ENCODE peak calls at places on chromosome 13, in nine cellular contexts. J is lung; U is DND-41; F is naive thymus-derived CD4-positive, alpha-beta T cell; H is psoas muscle; S is left lung; L is CD8-positive, alpha-beta T cell; N is body of pancreas; Z is pancreas. X is an unnamed sample.

GRCh38 chr13:101893021-101893420 is 440.5 kb downstream of the ITGBL1 start:
- ATAC-seq in J (no peak), U (no peak), F (no peak), H (no peak), S (no peak), L (no peak), N (no peak), Z (no peak), X (no peak)

GRCh38 chr13:79709526-79709925 is 228.6 kb downstream of the NDFIP2 start:
- ATAC-seq in J (no peak), U (no peak), F (no peak), H (no peak), S (no peak), L (no peak), N (no peak), Z (no peak), X (no peak)

GRCh38 chr13:113404723-113405471 is 41.0 kb upstream of the GRTP1 start:
- ATAC-seq in J (no peak), U (no peak), F (peak; percentile 11), H (peak; percentile 3), S (no peak), L (no peak), N (no peak), Z (no peak), X (no peak)

GRCh38 chr13:24233351-24233901 is 72.9 kb downstream of the SPATA13 start:
- ATAC-seq in J (no peak), U (no peak), F (no peak), H (no peak), S (peak; percentile 57), L (no peak), N (no peak), Z (peak; percentile 4), X (no peak)

GRCh38 chr13:113232208-113233003 is 23.0 kb downstream of the CUL4A start:
- ATAC-seq in J (no peak), U (peak; percentile 12), F (peak; percentile 32), H (peak; percentile 32), S (no peak), L (no peak), N (no peak), Z (no peak), X (no peak)

GRCh38 chr13:18235756-18236527 is 945.7 kb downstream of the TUBA3C start:
- ATAC-seq in J (no peak), U (no peak), F (no peak), H (no peak), S (no peak), L (no peak), N (no peak), Z (no peak), X (no peak)

GRCh38 chr13:21683034-21683733 is 12.3 kb downstream of the FGF9 start:
- ATAC-seq in J (peak; percentile 34), U (no peak), F (no peak), H (peak; percentile 93), S (peak; percentile 33), L (no peak), N (no peak), Z (peak; percentile 12), X (peak; percentile 34)

GRCh38 chr13:76383671-76384461 is 502.3 kb downstream of the KCTD12 start:
- ATAC-seq in J (peak; percentile 87), U (no peak), F (no peak), H (peak; percentile 63), S (peak; percentile 92), L (no peak), N (peak; percentile 47), Z (peak; percentile 55), X (peak; percentile 85)

GRCh38 chr13:28609936-28610335 is 49.0 kb upstream of the POMP start:
- ATAC-seq in J (no peak), U (no peak), F (no peak), H (no peak), S (no peak), L (no peak), N (no peak), Z (no peak), X (no peak)

GRCh38 chr13:49499889-49500660 is 4.3 kb downstream of the PHF11 start:
- ATAC-seq in J (no peak), U (no peak), F (no peak), H (no peak), S (no peak), L (no peak), N (no peak), Z (no peak), X (no peak)
- H3K27ac ChIP-seq in J (peak overlapping the region; percentile 61), U (no peak overlapping the region), F (peak overlapping the region; percentile 90), H (no peak overlapping the region), S (no peak overlapping the region), L (no peak overlapping the region), N (no peak overlapping the region), Z (peak overlapping the region; percentile 39), X (no peak overlapping the region)

DNA sequence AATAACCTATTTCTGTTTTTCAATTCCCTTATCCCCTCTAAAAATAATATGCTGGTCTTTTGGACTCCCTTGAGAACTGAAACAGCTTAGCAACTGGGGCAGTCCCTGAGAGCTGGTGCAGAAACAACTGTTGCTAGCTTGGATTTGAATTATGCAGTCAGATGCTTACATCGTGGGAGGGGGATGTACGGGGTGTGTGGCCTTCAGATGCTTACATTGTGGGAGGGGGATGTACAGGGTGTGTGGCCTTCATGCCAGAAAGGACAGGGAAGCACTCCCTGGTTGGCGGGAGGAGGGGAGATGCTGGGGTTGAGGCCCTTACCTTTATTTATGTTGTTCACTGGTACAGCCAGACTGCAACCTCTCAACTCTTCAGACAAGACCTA is 25.6 kb downstream of the LRCH1 start:
- ATAC-seq in J (no peak), U (no peak), F (no peak), H (no peak), S (no peak), L (no peak), N (no peak), Z (no peak), X (no peak)
- H3K4me1 ChIP-seq in J (peaks cover 40% of the 10 kb centered on the region), U (no peaks in the 10 kb centered on the region), F (peaks cover 11% of the 10 kb centered on the region), H (peaks cover 34% of the 10 kb centered on the region), S (peaks cover 50% of the 10 kb centered on the region), L (peaks cover 14% of the 10 kb centered on the region), N (peaks cover 13% of the 10 kb centered on the region), Z (no peaks in the 10 kb centered on the region), X (peaks cover 90% of the 10 kb centered on the region)

GRCh38 chr13:42968906-42969305 is 23.1 kb downstream of the EPSTI1 start:
- ATAC-seq in J (no peak), U (no peak), F (no peak), H (no peak), S (peak; percentile 93), L (no peak), N (no peak), Z (peak; percentile 63), X (no peak)
- H3K4me3 ChIP-seq in J (no peak overlapping the region), U (no peak overlapping the region), F (no peak overlapping the region), H (no peak overlapping the region), S (no peak overlapping the region), L (no peak overlapping the region), N (no peak overlapping the region), Z (no peak overlapping the region), X (no peak overlapping the region)

DNA sequence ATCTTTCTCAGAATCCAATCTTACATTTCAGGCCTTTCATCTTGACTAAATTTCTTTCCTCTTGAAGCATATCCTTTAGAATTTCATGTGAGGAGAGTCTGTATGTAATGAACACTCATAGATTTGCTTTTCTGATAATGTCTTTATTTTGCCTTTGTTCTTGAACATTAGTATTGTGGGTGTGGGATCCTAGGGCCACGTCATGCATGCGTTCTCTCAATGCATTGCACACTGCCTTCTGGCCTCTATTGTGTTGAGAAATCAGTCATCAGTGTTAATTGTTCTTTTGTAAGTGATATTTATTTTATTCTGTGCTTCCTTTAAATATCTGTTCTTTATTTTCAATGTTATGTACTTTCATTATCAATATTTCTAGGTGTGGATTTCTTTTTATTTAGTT is 364.9 kb downstream of the OXGR1 start:
- ATAC-seq in J (no peak), U (no peak), F (no peak), H (no peak), S (no peak), L (no peak), N (no peak), Z (no peak), X (no peak)
- H3K27ac ChIP-seq in J (no peak overlapping the region), U (no peak overlapping the region), F (no peak overlapping the region), H (no peak overlapping the region), S (no peak overlapping the region), L (no peak overlapping the region), N (no peak overlapping the region), Z (no peak overlapping the region), X (no peak overlapping the region)

GRCh38 chr13:98820744-98821371 is 68.4 kb upstream of the SLC15A1 start:
- ATAC-seq in J (no peak), U (no peak), F (no peak), H (peak; percentile 27), S (no peak), L (no peak), N (no peak), Z (no peak), X (no peak)

GRCh38 chr13:98816406-98816805 is 63.9 kb upstream of the SLC15A1 start:
- ATAC-seq in J (no peak), U (no peak), F (no peak), H (no peak), S (no peak), L (no peak), N (no peak), Z (no peak), X (no peak)

GRCh38 chr13:98822238-98822606 is 69.8 kb upstream of the SLC15A1 start:
- ATAC-seq in J (peak; percentile 67), U (no peak), F (no peak), H (peak; percentile 27), S (peak; percentile 10), L (no peak), N (peak; percentile 76), Z (peak; percentile 81), X (peak; percentile 37)

GRCh38 chr13:98821372-98822237 is 69.1 kb upstream of the SLC15A1 start:
- ATAC-seq in J (peak; percentile 14), U (no peak), F (no peak), H (peak; percentile 64), S (peak; percentile 22), L (no peak), N (peak; percentile 73), Z (peak; percentile 78), X (peak; percentile 81)

GRCh38 chr13:98819382-98819781 is 66.9 kb upstream of the SLC15A1 start:
- ATAC-seq in J (no peak), U (no peak), F (no peak), H (no peak), S (no peak), L (no peak), N (no peak), Z (no peak), X (no peak)
- H3K4me1 ChIP-seq in J (peaks cover 20% of the 10 kb centered on the region), U (no peaks in the 10 kb centered on the region), F (no peaks in the 10 kb centered on the region), H (no peaks in the 10 kb centered on the region), S (no peaks in the 10 kb centered on the region), L (no peaks in the 10 kb centered on the region), N (peaks cover 37% of the 10 kb centered on the region), Z (peaks cover 26% of the 10 kb centered on the region), X (peaks cover 4% of the 10 kb centered on the region)

GRCh38 chr13:39201075-39201630 is 162.9 kb downstream of the NHLRC3 start:
- ATAC-seq in J (no peak), U (no peak), F (no peak), H (no peak), S (no peak), L (no peak), N (no peak), Z (no peak), X (no peak)

GRCh38 chr13:39202746-39203145 is 164.5 kb downstream of the NHLRC3 start:
- ATAC-seq in J (no peak), U (no peak), F (no peak), H (no peak), S (no peak), L (no peak), N (no peak), Z (no peak), X (no peak)

GRCh38 chr13:39196957-39197644 is 158.8 kb downstream of the NHLRC3 start:
- ATAC-seq in J (no peak), U (no peak), F (no peak), H (no peak), S (peak; percentile 74), L (no peak), N (no peak), Z (peak; percentile 22), X (peak; percentile 50)

GRCh38 chr13:39197645-39198007 is 159.4 kb downstream of the NHLRC3 start:
- ATAC-seq in J (no peak), U (no peak), F (no peak), H (no peak), S (no peak), L (no peak), N (no peak), Z (no peak), X (peak; percentile 53)
- H3K4me3 ChIP-seq in J (no peak overlapping the region), U (no peak overlapping the region), F (no peak overlapping the region), H (no peak overlapping the region), S (no peak overlapping the region), L (no peak overlapping the region), N (no peak overlapping the region), Z (no peak overlapping the region), X (no peak overlapping the region)

X was measured in gastroesophageal sphincter.